ENCODE peak calls at places on chromosomes 2 and 18, in seven cellular contexts. One of them, this sample, is unnamed.

GRCh38 chr2:172791953-172792352 is 56.3 kb downstream of the RAPGEF4 start:
- DNase-seq in fibroblast of villous mesenchyme: no peak
- DNase-seq in heart left ventricle: no peak
- DNase-seq in MM.1S: no peak
- DNase-seq in lower leg skin: no peak
- DNase-seq in esophagus muscularis mucosa: no peak
- DNase-seq in BJ: no peak
- DNase-seq in this sample: no peak

GRCh38 chr2:129768485-129769258 is 210.8 kb upstream of the RAB6C start:
- DNase-seq in fibroblast of villous mesenchyme: no peak
- DNase-seq in heart left ventricle: no peak
- DNase-seq in MM.1S: no peak
- DNase-seq in lower leg skin: peak
- DNase-seq in esophagus muscularis mucosa: peak
- DNase-seq in BJ: no peak
- DNase-seq in this sample: no peak

GRCh38 chr2:111116843-111117665 is 3.7 kb upstream of the BCL2L11 start:
- DNase-seq in fibroblast of villous mesenchyme: peak
- DNase-seq in heart left ventricle: peak
- DNase-seq in MM.1S: peak
- DNase-seq in lower leg skin: peak
- DNase-seq in esophagus muscularis mucosa: peak
- DNase-seq in BJ: no peak
- DNase-seq in this sample: no peak

GRCh38 chr2:134671498-134671897 is 47.3 kb downstream of the TMEM163 start:
- DNase-seq in fibroblast of villous mesenchyme: no peak
- DNase-seq in heart left ventricle: no peak
- DNase-seq in MM.1S: no peak
- DNase-seq in lower leg skin: peak
- DNase-seq in esophagus muscularis mucosa: no peak
- DNase-seq in BJ: no peak
- DNase-seq in this sample: no peak

GRCh38 chr2:9697904-9698303 is 67.1 kb upstream of the YWHAQ start:
- DNase-seq in fibroblast of villous mesenchyme: no peak
- DNase-seq in heart left ventricle: no peak
- DNase-seq in MM.1S: no peak
- DNase-seq in lower leg skin: no peak
- DNase-seq in esophagus muscularis mucosa: no peak
- DNase-seq in BJ: no peak
- DNase-seq in this sample: no peak

GRCh38 chr2:53725662-53726061 is 41.9 kb upstream of the CHAC2 start:
- DNase-seq in fibroblast of villous mesenchyme: no peak
- DNase-seq in heart left ventricle: no peak
- DNase-seq in MM.1S: no peak
- DNase-seq in lower leg skin: no peak
- DNase-seq in esophagus muscularis mucosa: no peak
- DNase-seq in BJ: no peak
- DNase-seq in this sample: no peak

GRCh38 chr18:54717673-54718435 is 110.4 kb upstream of the RAB27B start:
- DNase-seq in fibroblast of villous mesenchyme: no peak
- DNase-seq in heart left ventricle: no peak
- DNase-seq in MM.1S: peak
- DNase-seq in lower leg skin: no peak
- DNase-seq in esophagus muscularis mucosa: no peak
- DNase-seq in BJ: no peak
- DNase-seq in this sample: no peak

GRCh38 chr18:50944245-50944917 is 23.5 kb upstream of the ELAC1 start:
- DNase-seq in fibroblast of villous mesenchyme: no peak
- DNase-seq in heart left ventricle: no peak
- DNase-seq in MM.1S: no peak
- DNase-seq in lower leg skin: no peak
- DNase-seq in esophagus muscularis mucosa: no peak
- DNase-seq in BJ: no peak
- DNase-seq in this sample: no peak

GRCh38 chr2:186716899-186717811 is 23.3 kb downstream of the FAM171B start:
- DNase-seq in fibroblast of villous mesenchyme: peak
- DNase-seq in heart left ventricle: no peak
- DNase-seq in MM.1S: no peak
- DNase-seq in lower leg skin: no peak
- DNase-seq in esophagus muscularis mucosa: no peak
- DNase-seq in BJ: no peak
- DNase-seq in this sample: no peak

GRCh38 chr2:118048396-118048795 is 34.5 kb upstream of the CCDC93 start:
- DNase-seq in fibroblast of villous mesenchyme: no peak
- DNase-seq in heart left ventricle: no peak
- DNase-seq in MM.1S: no peak
- DNase-seq in lower leg skin: no peak
- DNase-seq in esophagus muscularis mucosa: no peak
- DNase-seq in BJ: no peak
- DNase-seq in this sample: no peak

GRCh38 chr2:85754313-85755095 is 713 bp downstream of the ATOH8 start:
- DNase-seq in fibroblast of villous mesenchyme: peak
- DNase-seq in heart left ventricle: no peak
- DNase-seq in MM.1S: peak
- DNase-seq in lower leg skin: no peak
- DNase-seq in esophagus muscularis mucosa: no peak
- DNase-seq in BJ: no peak
- DNase-seq in this sample: no peak

GRCh38 chr18:69490813-69491212 is 90.1 kb downstream of the DOK6 start:
- DNase-seq in fibroblast of villous mesenchyme: peak
- DNase-seq in heart left ventricle: no peak
- DNase-seq in MM.1S: no peak
- DNase-seq in lower leg skin: no peak
- DNase-seq in esophagus muscularis mucosa: no peak
- DNase-seq in BJ: peak
- DNase-seq in this sample: peak

GRCh38 chr2:131557558-131558321 is 30.1 kb downstream of the CCDC74A start:
- DNase-seq in fibroblast of villous mesenchyme: no peak
- DNase-seq in heart left ventricle: no peak
- DNase-seq in MM.1S: no peak
- DNase-seq in lower leg skin: no peak
- DNase-seq in esophagus muscularis mucosa: no peak
- DNase-seq in BJ: no peak
- DNase-seq in this sample: no peak

GRCh38 chr18:48949606-48950535 is 894 bp downstream of the SMAD7 start:
- DNase-seq in fibroblast of villous mesenchyme: peak
- DNase-seq in heart left ventricle: no peak
- DNase-seq in MM.1S: peak
- DNase-seq in lower leg skin: no peak
- DNase-seq in esophagus muscularis mucosa: no peak
- DNase-seq in BJ: no peak
- DNase-seq in this sample: no peak

GRCh38 chr2:74440378-74441110 is 1.2 kb downstream of the RTKN start:
- DNase-seq in fibroblast of villous mesenchyme: peak
- DNase-seq in heart left ventricle: peak
- DNase-seq in MM.1S: peak
- DNase-seq in lower leg skin: peak
- DNase-seq in esophagus muscularis mucosa: peak
- DNase-seq in BJ: no peak
- DNase-seq in this sample: peak

GRCh38 chr18:38940863-38941531 is 1375.4 kb upstream of the CELF4 start:
- DNase-seq in fibroblast of villous mesenchyme: no peak
- DNase-seq in heart left ventricle: no peak
- DNase-seq in MM.1S: peak
- DNase-seq in lower leg skin: no peak
- DNase-seq in esophagus muscularis mucosa: no peak
- DNase-seq in BJ: no peak
- DNase-seq in this sample: no peak

GRCh38 chr2:15730545-15731212 is 139.0 kb downstream of the DDX1 start:
- DNase-seq in fibroblast of villous mesenchyme: peak
- DNase-seq in heart left ventricle: peak
- DNase-seq in MM.1S: peak
- DNase-seq in lower leg skin: peak
- DNase-seq in esophagus muscularis mucosa: peak
- DNase-seq in BJ: peak
- DNase-seq in this sample: peak

GRCh38 chr2:151350579-151351195 is 6.7 kb upstream of the TNFAIP6 start:
- DNase-seq in fibroblast of villous mesenchyme: no peak
- DNase-seq in heart left ventricle: no peak
- DNase-seq in MM.1S: no peak
- DNase-seq in lower leg skin: no peak
- DNase-seq in esophagus muscularis mucosa: peak
- DNase-seq in BJ: no peak
- DNase-seq in this sample: no peak

GRCh38 chr2:199282309-199282708 is 175.4 kb downstream of the SATB2 start:
- DNase-seq in fibroblast of villous mesenchyme: no peak
- DNase-seq in heart left ventricle: no peak
- DNase-seq in MM.1S: peak
- DNase-seq in lower leg skin: no peak
- DNase-seq in esophagus muscularis mucosa: no peak
- DNase-seq in BJ: no peak
- DNase-seq in this sample: no peak

GRCh38 chr2:118936286-118936685 is 5.7 kb upstream of the MARCO start:
- DNase-seq in fibroblast of villous mesenchyme: no peak
- DNase-seq in heart left ventricle: no peak
- DNase-seq in MM.1S: no peak
- DNase-seq in lower leg skin: no peak
- DNase-seq in esophagus muscularis mucosa: no peak
- DNase-seq in BJ: no peak
- DNase-seq in this sample: no peak

GRCh38 chr2:191051825-191052778 is 38.1 kb upstream of the STAT1 start:
- DNase-seq in fibroblast of villous mesenchyme: peak
- DNase-seq in heart left ventricle: no peak
- DNase-seq in MM.1S: peak
- DNase-seq in lower leg skin: no peak
- DNase-seq in esophagus muscularis mucosa: no peak
- DNase-seq in BJ: peak
- DNase-seq in this sample: no peak
- TF ChIP-seq CTCF in fibroblast of villous mesenchyme: peak
- TF ChIP-seq CTCF in heart left ventricle: peak
- TF ChIP-seq CTCF in MM.1S: peak
- TF ChIP-seq CTCF in lower leg skin: peak
- TF ChIP-seq CTCF in esophagus muscularis mucosa: peak
- TF ChIP-seq CTCF in BJ: peak
- TF ChIP-seq CTCF in this sample: peak

GRCh38 chr2:233938676-233939370 is 21.6 kb downstream of the TRPM8 start:
- DNase-seq in fibroblast of villous mesenchyme: no peak
- DNase-seq in heart left ventricle: no peak
- DNase-seq in MM.1S: no peak
- DNase-seq in lower leg skin: no peak
- DNase-seq in esophagus muscularis mucosa: no peak
- DNase-seq in BJ: no peak
- DNase-seq in this sample: no peak
- H3K4me3 ChIP-seq in fibroblast of villous mesenchyme: no peak
- H3K4me3 ChIP-seq in heart left ventricle: no peak
- H3K4me3 ChIP-seq in MM.1S: no peak
- H3K4me3 ChIP-seq in lower leg skin: no peak
- H3K4me3 ChIP-seq in esophagus muscularis mucosa: peak
- H3K4me3 ChIP-seq in BJ: no peak
- H3K4me3 ChIP-seq in this sample: no peak

GRCh38 chr2:40489678-40489960 is 37.7 kb upstream of the SLC8A1 start:
- DNase-seq in fibroblast of villous mesenchyme: no peak
- DNase-seq in heart left ventricle: no peak
- DNase-seq in MM.1S: no peak
- DNase-seq in lower leg skin: no peak
- DNase-seq in esophagus muscularis mucosa: no peak
- DNase-seq in BJ: no peak
- DNase-seq in this sample: no peak

GRCh38 chr2:40487592-40487991 is 35.7 kb upstream of the SLC8A1 start:
- DNase-seq in fibroblast of villous mesenchyme: no peak
- DNase-seq in heart left ventricle: no peak
- DNase-seq in MM.1S: no peak
- DNase-seq in lower leg skin: no peak
- DNase-seq in esophagus muscularis mucosa: no peak
- DNase-seq in BJ: no peak
- DNase-seq in this sample: no peak

GRCh38 chr2:40485319-40485718 is 33.4 kb upstream of the SLC8A1 start:
- DNase-seq in fibroblast of villous mesenchyme: no peak
- DNase-seq in heart left ventricle: no peak
- DNase-seq in MM.1S: no peak
- DNase-seq in lower leg skin: no peak
- DNase-seq in esophagus muscularis mucosa: no peak
- DNase-seq in BJ: no peak
- DNase-seq in this sample: no peak

GRCh38 chr2:40488927-40489677 is 37.2 kb upstream of the SLC8A1 start:
- DNase-seq in fibroblast of villous mesenchyme: peak
- DNase-seq in heart left ventricle: no peak
- DNase-seq in MM.1S: peak
- DNase-seq in lower leg skin: no peak
- DNase-seq in esophagus muscularis mucosa: no peak
- DNase-seq in BJ: no peak
- DNase-seq in this sample: no peak

DNA sequence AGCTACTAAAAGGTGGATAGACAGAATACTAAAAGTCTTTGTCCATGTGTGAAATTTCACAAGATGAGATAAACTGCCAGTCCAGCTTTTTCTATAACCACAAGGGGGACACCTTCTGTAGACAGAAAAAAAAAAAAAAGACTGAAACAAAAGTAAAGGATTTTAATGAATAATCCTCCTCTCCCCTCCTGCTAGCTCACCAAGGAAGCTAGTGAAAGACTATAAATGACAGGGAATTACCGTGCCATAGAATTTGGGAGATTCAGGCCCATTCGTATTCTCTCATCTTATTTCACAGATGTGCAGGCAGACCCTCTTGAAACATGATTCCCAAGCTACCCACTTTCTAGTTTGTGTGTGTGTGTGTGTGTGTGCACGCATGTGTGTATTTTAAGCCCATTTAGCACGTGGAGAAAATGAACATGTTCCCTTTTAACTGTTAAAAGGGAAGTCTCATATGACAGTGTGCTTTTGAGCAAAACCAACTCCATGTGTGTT is 36.3 kb upstream of the SLC8A1 start:
- DNase-seq in fibroblast of villous mesenchyme: peak
- DNase-seq in heart left ventricle: no peak
- DNase-seq in MM.1S: peak
- DNase-seq in lower leg skin: no peak
- DNase-seq in esophagus muscularis mucosa: no peak
- DNase-seq in BJ: no peak
- DNase-seq in this sample: peak
- TF ChIP-seq CTCF in fibroblast of villous mesenchyme: peak
- TF ChIP-seq CTCF in heart left ventricle: peak
- TF ChIP-seq CTCF in MM.1S: peak
- TF ChIP-seq CTCF in lower leg skin: no peak
- TF ChIP-seq CTCF in esophagus muscularis mucosa: peak
- TF ChIP-seq CTCF in BJ: peak
- TF ChIP-seq CTCF in this sample: peak

GRCh38 chr2:201414099-201415023 is 36.9 kb downstream of the TRAK2 start:
- DNase-seq in fibroblast of villous mesenchyme: no peak
- DNase-seq in heart left ventricle: no peak
- DNase-seq in MM.1S: peak
- DNase-seq in lower leg skin: no peak
- DNase-seq in esophagus muscularis mucosa: no peak
- DNase-seq in BJ: no peak
- DNase-seq in this sample: no peak

GRCh38 chr2:201415149-201415548 is 36.1 kb downstream of the TRAK2 start:
- DNase-seq in fibroblast of villous mesenchyme: no peak
- DNase-seq in heart left ventricle: no peak
- DNase-seq in MM.1S: no peak
- DNase-seq in lower leg skin: no peak
- DNase-seq in esophagus muscularis mucosa: no peak
- DNase-seq in BJ: no peak
- DNase-seq in this sample: no peak

GRCh38 chr2:201411421-201411820 is 39.8 kb downstream of the TRAK2 start:
- DNase-seq in fibroblast of villous mesenchyme: no peak
- DNase-seq in heart left ventricle: no peak
- DNase-seq in MM.1S: no peak
- DNase-seq in lower leg skin: no peak
- DNase-seq in esophagus muscularis mucosa: no peak
- DNase-seq in BJ: no peak
- DNase-seq in this sample: no peak

GRCh38 chr2:201413552-201413951 is 37.7 kb downstream of the TRAK2 start:
- DNase-seq in fibroblast of villous mesenchyme: no peak
- DNase-seq in heart left ventricle: no peak
- DNase-seq in MM.1S: no peak
- DNase-seq in lower leg skin: no peak
- DNase-seq in esophagus muscularis mucosa: no peak
- DNase-seq in BJ: no peak
- DNase-seq in this sample: no peak

GRCh38 chr2:201413143-201413542 is 38.1 kb downstream of the TRAK2 start:
- DNase-seq in fibroblast of villous mesenchyme: no peak
- DNase-seq in heart left ventricle: no peak
- DNase-seq in MM.1S: no peak
- DNase-seq in lower leg skin: no peak
- DNase-seq in esophagus muscularis mucosa: no peak
- DNase-seq in BJ: no peak
- DNase-seq in this sample: no peak
- H3K4me3 ChIP-seq in fibroblast of villous mesenchyme: no peak
- H3K4me3 ChIP-seq in heart left ventricle: no peak
- H3K4me3 ChIP-seq in MM.1S: no peak
- H3K4me3 ChIP-seq in lower leg skin: no peak
- H3K4me3 ChIP-seq in esophagus muscularis mucosa: no peak
- H3K4me3 ChIP-seq in BJ: no peak
- H3K4me3 ChIP-seq in this sample: no peak

This sample was measured in HFF-Myc.